ENCODE peak calls at places on chromosomes 2 and 18, in eight cellular contexts. One of them, this sample, is unnamed.

GRCh38 chr2:69584127-69584889 is 59.2 kb downstream of the AAK1 start:
- DNase-seq in fibroblast of lung: no peak
- DNase-seq in IMR-90: no peak
- DNase-seq in MM.1S: no peak
- DNase-seq in neuronal stem cell: no peak
- DNase-seq in HCT116: no peak
- DNase-seq in trophoblast cell: no peak
- DNase-seq in mesenchymal stem cell: no peak
- DNase-seq in this sample: no peak

GRCh38 chr2:240619506-240620148 is 5.7 kb upstream of the GPR35 start:
- DNase-seq in fibroblast of lung: no peak
- DNase-seq in IMR-90: no peak
- DNase-seq in MM.1S: no peak
- DNase-seq in neuronal stem cell: no peak
- DNase-seq in HCT116: no peak
- DNase-seq in trophoblast cell: no peak
- DNase-seq in mesenchymal stem cell: no peak
- DNase-seq in this sample: no peak

GRCh38 chr2:223108376-223109100 is 56.5 kb downstream of the KCNE4 start:
- DNase-seq in fibroblast of lung: no peak
- DNase-seq in IMR-90: no peak
- DNase-seq in MM.1S: no peak
- DNase-seq in neuronal stem cell: no peak
- DNase-seq in HCT116: no peak
- DNase-seq in trophoblast cell: peak; percentile 89
- DNase-seq in mesenchymal stem cell: peak; percentile 35
- DNase-seq in this sample: no peak

GRCh38 chr2:190023860-190024259 is 38.7 kb downstream of the MSTN start:
- DNase-seq in fibroblast of lung: peak; percentile 31
- DNase-seq in IMR-90: peak; percentile 49
- DNase-seq in MM.1S: peak; percentile 63
- DNase-seq in neuronal stem cell: peak; percentile 17
- DNase-seq in HCT116: peak; percentile 60
- DNase-seq in trophoblast cell: peak; percentile 39
- DNase-seq in mesenchymal stem cell: peak; percentile 55
- DNase-seq in this sample: no peak

GRCh38 chr2:36461039-36461681 is 105.6 kb downstream of the CRIM1 start:
- DNase-seq in fibroblast of lung: peak; percentile 97
- DNase-seq in IMR-90: peak; percentile 96
- DNase-seq in MM.1S: peak; percentile 24
- DNase-seq in neuronal stem cell: peak; percentile 4
- DNase-seq in HCT116: peak; percentile 60
- DNase-seq in trophoblast cell: no peak
- DNase-seq in mesenchymal stem cell: peak; percentile 91
- DNase-seq in this sample: no peak

GRCh38 chr2:32453242-32454062 is 96.6 kb downstream of the BIRC6 start:
- DNase-seq in fibroblast of lung: peak; percentile 22
- DNase-seq in IMR-90: peak; percentile 44
- DNase-seq in MM.1S: no peak
- DNase-seq in neuronal stem cell: no peak
- DNase-seq in HCT116: no peak
- DNase-seq in trophoblast cell: no peak
- DNase-seq in mesenchymal stem cell: peak; percentile 15
- DNase-seq in this sample: no peak

GRCh38 chr2:34652636-34653035 is 1053.5 kb upstream of the FAM98A start:
- DNase-seq in fibroblast of lung: peak; percentile 2
- DNase-seq in IMR-90: no peak
- DNase-seq in MM.1S: peak; percentile 58
- DNase-seq in neuronal stem cell: peak; percentile 21
- DNase-seq in HCT116: no peak
- DNase-seq in trophoblast cell: no peak
- DNase-seq in mesenchymal stem cell: peak; percentile 9
- DNase-seq in this sample: no peak

GRCh38 chr2:241309684-241310117 is 5.8 kb downstream of the HDLBP start:
- DNase-seq in fibroblast of lung: peak; percentile 78
- DNase-seq in IMR-90: peak; percentile 61
- DNase-seq in MM.1S: peak; percentile 79
- DNase-seq in neuronal stem cell: no peak
- DNase-seq in HCT116: no peak
- DNase-seq in trophoblast cell: no peak
- DNase-seq in mesenchymal stem cell: peak; percentile 66
- DNase-seq in this sample: no peak

GRCh38 chr2:24658531-24659202 is 134.5 kb downstream of the PTRHD1 start:
- DNase-seq in fibroblast of lung: no peak
- DNase-seq in IMR-90: no peak
- DNase-seq in MM.1S: no peak
- DNase-seq in neuronal stem cell: no peak
- DNase-seq in HCT116: no peak
- DNase-seq in trophoblast cell: peak; percentile 19
- DNase-seq in mesenchymal stem cell: no peak
- DNase-seq in this sample: no peak

GRCh38 chr18:48781041-48781989 is 169.4 kb downstream of the SMAD7 start:
- DNase-seq in fibroblast of lung: peak; percentile 67
- DNase-seq in IMR-90: peak; percentile 39
- DNase-seq in MM.1S: no peak
- DNase-seq in neuronal stem cell: peak; percentile 40
- DNase-seq in HCT116: no peak
- DNase-seq in trophoblast cell: no peak
- DNase-seq in mesenchymal stem cell: peak; percentile 89
- DNase-seq in this sample: peak; percentile 69

GRCh38 chr18:73153271-73153670 is 285.5 kb upstream of the NETO1 start:
- DNase-seq in fibroblast of lung: peak; percentile 49
- DNase-seq in IMR-90: peak; percentile 3
- DNase-seq in MM.1S: no peak
- DNase-seq in neuronal stem cell: no peak
- DNase-seq in HCT116: no peak
- DNase-seq in trophoblast cell: no peak
- DNase-seq in mesenchymal stem cell: no peak
- DNase-seq in this sample: no peak

GRCh38 chr2:84849271-84849952 is 31.5 kb downstream of the TRABD2A start:
- DNase-seq in fibroblast of lung: peak; percentile 14
- DNase-seq in IMR-90: peak; percentile 60
- DNase-seq in MM.1S: no peak
- DNase-seq in neuronal stem cell: no peak
- DNase-seq in HCT116: no peak
- DNase-seq in trophoblast cell: peak; percentile 28
- DNase-seq in mesenchymal stem cell: no peak
- DNase-seq in this sample: no peak

GRCh38 chr2:61021228-61021660 is 3.2 kb upstream of the PUS10 start:
- DNase-seq in fibroblast of lung: no peak
- DNase-seq in IMR-90: no peak
- DNase-seq in MM.1S: no peak
- DNase-seq in neuronal stem cell: no peak
- DNase-seq in HCT116: no peak
- DNase-seq in trophoblast cell: no peak
- DNase-seq in mesenchymal stem cell: no peak
- DNase-seq in this sample: no peak

DNA sequence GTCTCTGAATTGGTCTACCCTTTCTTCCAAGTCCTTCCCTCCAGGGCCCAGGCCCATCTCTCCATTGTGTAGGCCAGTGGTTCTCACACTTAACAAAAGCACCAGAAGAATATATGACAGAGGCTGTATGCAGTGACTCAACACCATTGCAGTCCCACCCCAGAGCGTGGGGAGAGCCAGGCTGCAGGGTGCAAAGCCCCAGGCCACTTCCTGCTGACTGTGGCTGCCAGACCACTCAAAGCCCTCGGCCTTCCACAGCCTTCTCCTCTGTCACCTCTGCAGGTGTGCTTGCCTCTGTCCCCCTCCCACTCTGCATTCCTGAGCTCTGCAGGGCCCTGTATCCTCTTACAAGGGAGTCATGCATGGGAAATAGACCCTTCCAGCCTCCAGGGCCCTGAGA is 40.4 kb upstream of the ARHGEF4 start:
- DNase-seq in fibroblast of lung: no peak
- DNase-seq in IMR-90: no peak
- DNase-seq in MM.1S: no peak
- DNase-seq in neuronal stem cell: no peak
- DNase-seq in HCT116: no peak
- DNase-seq in trophoblast cell: no peak
- DNase-seq in mesenchymal stem cell: no peak
- DNase-seq in this sample: no peak
- H3K9ac ChIP-seq in fibroblast of lung: no peak overlapping the region
- H3K9ac ChIP-seq in IMR-90: no peak overlapping the region
- H3K9ac ChIP-seq in MM.1S: no peak overlapping the region
- H3K9ac ChIP-seq in neuronal stem cell: no peak overlapping the region
- H3K9ac ChIP-seq in HCT116: no peak overlapping the region
- H3K9ac ChIP-seq in trophoblast cell: no peak overlapping the region
- H3K9ac ChIP-seq in mesenchymal stem cell: no peak overlapping the region
- H3K9ac ChIP-seq in this sample: no peak overlapping the region

DNA sequence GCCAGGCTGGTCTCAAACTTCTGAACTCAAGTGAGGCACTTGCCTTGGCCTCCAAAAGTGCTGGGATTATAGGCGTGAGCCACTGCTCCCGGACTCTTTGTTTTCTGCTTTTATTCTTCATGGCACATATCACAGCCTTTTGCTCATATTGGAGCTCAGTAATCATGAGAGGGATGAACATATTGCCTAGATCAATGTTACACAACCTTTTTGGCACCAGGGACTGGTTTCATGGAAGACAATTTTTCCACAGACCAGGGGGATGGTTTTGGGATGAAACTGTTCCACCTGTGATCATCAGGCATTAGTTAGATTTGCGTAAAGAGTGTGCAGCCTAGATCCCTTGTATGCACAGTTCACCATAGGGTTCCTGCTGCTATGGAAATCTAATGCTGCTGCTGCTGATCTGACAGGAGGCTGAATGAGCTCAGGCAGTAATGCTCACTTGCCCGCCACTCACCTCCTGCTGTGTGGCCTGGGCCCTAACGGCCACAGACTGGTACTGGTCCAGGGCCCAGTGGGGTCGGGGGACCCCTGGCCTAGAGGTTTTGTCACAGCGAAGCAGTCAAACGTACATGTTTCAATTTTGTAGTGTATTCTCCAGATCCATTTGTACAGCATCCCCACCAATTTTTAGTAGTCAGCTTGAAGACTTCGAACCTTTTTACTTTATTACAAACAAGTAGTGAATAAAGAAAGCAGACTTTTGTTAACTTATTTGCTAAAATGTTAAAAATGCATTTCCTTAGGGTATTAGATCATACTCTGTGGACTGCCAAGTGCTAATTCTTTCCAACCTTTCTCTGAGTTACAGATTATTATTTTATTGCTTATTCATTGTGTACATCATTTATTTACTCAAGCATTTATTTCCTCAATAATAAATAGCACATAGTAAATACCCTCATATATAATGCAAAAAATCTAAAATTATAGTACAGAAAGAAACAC is 6.2 kb downstream of the DAW1 start:
- DNase-seq in fibroblast of lung: no peak
- DNase-seq in IMR-90: no peak
- DNase-seq in MM.1S: no peak
- DNase-seq in neuronal stem cell: no peak
- DNase-seq in HCT116: no peak
- DNase-seq in trophoblast cell: no peak
- DNase-seq in mesenchymal stem cell: no peak
- DNase-seq in this sample: no peak
- H3K9ac ChIP-seq in fibroblast of lung: no peak overlapping the region
- H3K9ac ChIP-seq in IMR-90: no peak overlapping the region
- H3K9ac ChIP-seq in MM.1S: no peak overlapping the region
- H3K9ac ChIP-seq in neuronal stem cell: peak overlapping the region; percentile 9
- H3K9ac ChIP-seq in HCT116: no peak overlapping the region
- H3K9ac ChIP-seq in trophoblast cell: no peak overlapping the region
- H3K9ac ChIP-seq in mesenchymal stem cell: peak overlapping the region; percentile 70
- H3K9ac ChIP-seq in this sample: no peak overlapping the region

GRCh38 chr2:170711774-170712652 is 3.1 kb upstream of the SP5 start:
- DNase-seq in fibroblast of lung: no peak
- DNase-seq in IMR-90: no peak
- DNase-seq in MM.1S: no peak
- DNase-seq in neuronal stem cell: peak; percentile 36
- DNase-seq in HCT116: no peak
- DNase-seq in trophoblast cell: no peak
- DNase-seq in mesenchymal stem cell: no peak
- DNase-seq in this sample: peak; percentile 17
- H3K9ac ChIP-seq in fibroblast of lung: no peak overlapping the region
- H3K9ac ChIP-seq in IMR-90: no peak overlapping the region
- H3K9ac ChIP-seq in MM.1S: no peak overlapping the region
- H3K9ac ChIP-seq in neuronal stem cell: no peak overlapping the region
- H3K9ac ChIP-seq in HCT116: no peak overlapping the region
- H3K9ac ChIP-seq in trophoblast cell: no peak overlapping the region
- H3K9ac ChIP-seq in mesenchymal stem cell: no peak overlapping the region
- H3K9ac ChIP-seq in this sample: no peak overlapping the region

GRCh38 chr2:172430671-172431070 is 3.3 kb downstream of the ITGA6 start:
- DNase-seq in fibroblast of lung: peak; percentile 32
- DNase-seq in IMR-90: peak; percentile 33
- DNase-seq in MM.1S: no peak
- DNase-seq in neuronal stem cell: no peak
- DNase-seq in HCT116: peak; percentile 78
- DNase-seq in trophoblast cell: peak; percentile 69
- DNase-seq in mesenchymal stem cell: no peak
- DNase-seq in this sample: no peak
- H3K9ac ChIP-seq in fibroblast of lung: no peak overlapping the region
- H3K9ac ChIP-seq in IMR-90: no peak overlapping the region
- H3K9ac ChIP-seq in MM.1S: no peak overlapping the region
- H3K9ac ChIP-seq in neuronal stem cell: no peak overlapping the region
- H3K9ac ChIP-seq in HCT116: peak overlapping the region; percentile 90
- H3K9ac ChIP-seq in trophoblast cell: no peak overlapping the region
- H3K9ac ChIP-seq in mesenchymal stem cell: no peak overlapping the region
- H3K9ac ChIP-seq in this sample: peak overlapping the region; percentile 97

DNA sequence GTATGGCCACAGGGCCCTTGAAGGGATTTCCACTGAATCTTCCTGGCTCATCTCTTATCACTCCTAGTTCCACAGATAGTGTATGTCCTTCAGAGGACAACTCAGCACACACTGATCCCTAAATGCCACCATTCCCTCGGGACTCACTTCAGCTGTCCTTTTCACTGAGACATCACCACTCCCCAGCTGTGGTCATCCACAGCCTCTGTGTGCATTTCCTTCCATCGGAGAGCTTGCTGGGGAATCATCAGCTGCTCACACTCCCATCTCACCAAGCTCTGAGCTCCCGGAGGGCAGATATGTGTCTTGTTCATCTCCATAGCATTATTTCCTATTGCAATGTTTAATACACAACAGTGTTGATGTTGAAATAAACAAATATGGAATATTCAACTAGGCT is 759.5 kb downstream of the RNF144A start:
- DNase-seq in fibroblast of lung: no peak
- DNase-seq in IMR-90: no peak
- DNase-seq in MM.1S: no peak
- DNase-seq in neuronal stem cell: no peak
- DNase-seq in HCT116: no peak
- DNase-seq in trophoblast cell: no peak
- DNase-seq in mesenchymal stem cell: no peak
- DNase-seq in this sample: no peak
- H3K9ac ChIP-seq in fibroblast of lung: no peak overlapping the region
- H3K9ac ChIP-seq in IMR-90: no peak overlapping the region
- H3K9ac ChIP-seq in MM.1S: no peak overlapping the region
- H3K9ac ChIP-seq in neuronal stem cell: no peak overlapping the region
- H3K9ac ChIP-seq in HCT116: no peak overlapping the region
- H3K9ac ChIP-seq in trophoblast cell: no peak overlapping the region
- H3K9ac ChIP-seq in mesenchymal stem cell: no peak overlapping the region
- H3K9ac ChIP-seq in this sample: no peak overlapping the region

GRCh38 chr2:134515137-134515536 is 203.7 kb downstream of the TMEM163 start:
- DNase-seq in fibroblast of lung: no peak
- DNase-seq in IMR-90: no peak
- DNase-seq in MM.1S: no peak
- DNase-seq in neuronal stem cell: no peak
- DNase-seq in HCT116: no peak
- DNase-seq in trophoblast cell: no peak
- DNase-seq in mesenchymal stem cell: no peak
- DNase-seq in this sample: no peak
- H3K9ac ChIP-seq in fibroblast of lung: no peak overlapping the region
- H3K9ac ChIP-seq in IMR-90: no peak overlapping the region
- H3K9ac ChIP-seq in MM.1S: no peak overlapping the region
- H3K9ac ChIP-seq in neuronal stem cell: no peak overlapping the region
- H3K9ac ChIP-seq in HCT116: no peak overlapping the region
- H3K9ac ChIP-seq in trophoblast cell: no peak overlapping the region
- H3K9ac ChIP-seq in mesenchymal stem cell: no peak overlapping the region
- H3K9ac ChIP-seq in this sample: no peak overlapping the region

This sample was measured in colonic mucosa.